ENCODE peak calls at places on chromosomes 2 and 18, in ten cellular contexts. O, T, N, G, H, V, X, Q, R and L are unnamed samples.

GRCh38 chr18:28961669-28962228 is 784.8 kb upstream of the CDH2 start:
- DNase-seq in O (peak), H (no peak), R (peak), N (no peak), V (no peak), T (peak), Q (peak), X (peak), G (no peak), L (peak)

GRCh38 chr2:161474920-161475319 is 58.8 kb downstream of the TBR1 start:
- DNase-seq in O (no peak), T (no peak), V (no peak), X (no peak), G (no peak), R (no peak), N (no peak), H (no peak), Q (no peak), L (no peak)

GRCh38 chr2:236833501-236834186 is 252.0 kb upstream of the COPS8 start:
- DNase-seq in H (no peak), Q (peak), O (no peak), G (no peak), V (no peak), X (peak), T (no peak), R (no peak), N (no peak), L (no peak)

GRCh38 chr2:62441824-62442223 is 64.2 kb downstream of the TMEM17 start:
- DNase-seq in G (no peak), V (no peak), X (no peak), Q (no peak), N (no peak), O (no peak), H (no peak), R (no peak), T (no peak), L (no peak)

GRCh38 chr2:57429821-57430220 is 616.8 kb upstream of the VRK2 start:
- DNase-seq in X (no peak), V (no peak), T (no peak), R (no peak), G (no peak), O (no peak), Q (no peak), H (no peak), N (no peak), L (no peak)

GRCh38 chr2:163132850-163133249 is 294.3 kb upstream of the KCNH7 start:
- DNase-seq in N (no peak), O (no peak), H (no peak), T (no peak), R (no peak), G (no peak), Q (peak), V (no peak), X (no peak), L (no peak)

GRCh38 chr2:241762321-241762932 is 14.2 kb upstream of the GAL3ST2 start:
- DNase-seq in V (no peak), R (no peak), G (no peak), X (no peak), N (no peak), O (peak), Q (no peak), H (peak), T (no peak), L (no peak)

GRCh38 chr2:184879671-184880070 is 281.3 kb downstream of the ZNF804A start:
- DNase-seq in Q (no peak), G (no peak), X (no peak), V (no peak), T (no peak), H (no peak), O (no peak), N (no peak), R (no peak), L (no peak)

GRCh38 chr18:13613591-13614317 is 112.6 kb downstream of the FAM210A start:
- DNase-seq in V (no peak), N (no peak), O (no peak), G (no peak), Q (no peak), T (no peak), H (no peak), X (no peak), R (no peak), L (no peak)

GRCh38 chr2:109382236-109382930 is 231.4 kb downstream of the SEPTIN10 start:
- DNase-seq in G (no peak), T (peak), V (peak), O (no peak), H (peak), Q (no peak), X (no peak), R (no peak), N (no peak), L (no peak)

GRCh38 chr2:122980672-122981071 is 1044.4 kb upstream of the CNTNAP5 start:
- DNase-seq in N (no peak), V (no peak), R (no peak), G (no peak), O (peak), X (no peak), Q (no peak), H (peak), T (no peak), L (no peak)

GRCh38 chr2:35428548-35428947 is 927.0 kb upstream of the CRIM1 start:
- DNase-seq in H (no peak), R (no peak), G (no peak), N (no peak), T (peak), Q (peak), X (peak), O (peak), V (no peak), L (peak)

GRCh38 chr2:36433311-36434217 is 78.0 kb downstream of the CRIM1 start:
- DNase-seq in Q (no peak), G (no peak), R (no peak), T (no peak), V (no peak), X (peak), H (no peak), O (peak), N (no peak), L (no peak)

GRCh38 chr2:135257383-135258090 is 205.4 kb downstream of the RAB3GAP1 start:
- DNase-seq in X (no peak), G (no peak), N (no peak), V (no peak), T (no peak), O (no peak), H (no peak), R (peak), Q (no peak), L (no peak)

GRCh38 chr2:155456222-155456621 is 757.7 kb downstream of the KCNJ3 start:
- DNase-seq in X (no peak), Q (no peak), O (no peak), N (no peak), H (no peak), T (no peak), R (no peak), G (no peak), V (no peak), L (no peak)

GRCh38 chr18:51137051-51137729 is 60.3 kb downstream of the MEX3C start:
- DNase-seq in R (no peak), N (no peak), V (no peak), T (peak), H (no peak), X (peak), G (no peak), Q (no peak), O (no peak), L (no peak)

GRCh38 chr18:76736309-76736708 is 86.0 kb upstream of the ZNF236 start:
- DNase-seq in T (no peak), V (no peak), G (no peak), R (no peak), X (no peak), Q (no peak), H (no peak), O (no peak), N (no peak), L (no peak)

GRCh38 chr2:239756392-239757153 is 268.6 kb downstream of the NDUFA10 start:
- DNase-seq in H (no peak), V (peak), O (no peak), X (no peak), R (no peak), G (no peak), Q (no peak), N (no peak), T (peak), L (no peak)

GRCh38 chr2:146240376-146240775 is 1604.5 kb upstream of the ACVR2A start:
- DNase-seq in R (no peak), V (no peak), O (no peak), N (no peak), X (no peak), H (no peak), Q (no peak), G (no peak), T (peak), L (no peak)

GRCh38 chr2:219598308-219599078 is 836 bp downstream of the STK11IP start:
- DNase-seq in T (no peak), H (no peak), R (no peak), O (no peak), V (no peak), Q (peak), G (no peak), N (no peak), X (peak), L (no peak)

GRCh38 chr2:85231242-85231805 is 96.5 kb downstream of the TGOLN2 start:
- DNase-seq in H (no peak), G (no peak), X (no peak), N (no peak), R (no peak), T (peak), O (no peak), Q (no peak), V (no peak), L (no peak)

GRCh38 chr18:75211002-75211621 is 515 bp downstream of the TSHZ1 start:
- DNase-seq in R (no peak), N (no peak), H (no peak), Q (peak), G (no peak), T (peak), V (no peak), O (no peak), X (peak), L (no peak)

GRCh38 chr2:66437601-66438497 is 2.9 kb downstream of the MEIS1 start:
- DNase-seq in Q (no peak), V (no peak), G (no peak), H (no peak), T (peak), R (no peak), O (no peak), X (no peak), N (no peak), L (no peak)

GRCh38 chr2:223104336-223104735 is 52.3 kb downstream of the KCNE4 start:
- DNase-seq in G (no peak), V (no peak), R (no peak), X (no peak), H (no peak), T (no peak), Q (no peak), N (no peak), O (no peak), L (no peak)

GRCh38 chr2:16263241-16263890 is 323.0 kb downstream of the MYCN start:
- DNase-seq in X (no peak), V (no peak), Q (no peak), O (peak), N (no peak), H (no peak), G (no peak), R (no peak), T (no peak), L (no peak)